ENCODE peak calls at places on chromosomes 7 and 10, in five cellular contexts. One of them, this sample, is unnamed.

GRCh38 chr7:17140421-17140820 is 158.0 kb upstream of the AHR start:
- DNase-seq in GM12878: no peak
- DNase-seq in H1: no peak
- DNase-seq in K562: no peak
- DNase-seq in SK-N-SH: no peak
- DNase-seq in this sample: no peak

GRCh38 chr7:8441106-8441590 is 7.7 kb downstream of the NXPH1 start:
- DNase-seq in SK-N-SH: no peak
- DNase-seq in K562: no peak
- DNase-seq in GM12878: no peak
- DNase-seq in H1: no peak
- DNase-seq in this sample: no peak

GRCh38 chr7:2102375-2102723 is 130.4 kb downstream of the MAD1L1 start:
- DNase-seq in H1: no peak
- DNase-seq in K562: no peak
- DNase-seq in SK-N-SH: no peak
- DNase-seq in GM12878: no peak
- DNase-seq in this sample: no peak

GRCh38 chr10:131678171-131678570 is 222.6 kb upstream of the PPP2R2D start:
- DNase-seq in GM12878: no peak
- DNase-seq in K562: no peak
- DNase-seq in H1: no peak
- DNase-seq in SK-N-SH: no peak
- DNase-seq in this sample: no peak

GRCh38 chr7:41732279-41733062 is 29.6 kb upstream of the INHBA start:
- DNase-seq in SK-N-SH: no peak
- DNase-seq in K562: no peak
- DNase-seq in H1: no peak
- DNase-seq in GM12878: no peak
- DNase-seq in this sample: no peak

GRCh38 chr7:112821345-112821744 is 31.2 kb upstream of the TMEM168 start:
- DNase-seq in GM12878: no peak
- DNase-seq in K562: no peak
- DNase-seq in H1: no peak
- DNase-seq in SK-N-SH: no peak
- DNase-seq in this sample: no peak

GRCh38 chr7:13420711-13421110 is 568.8 kb downstream of the ETV1 start:
- DNase-seq in H1: no peak
- DNase-seq in K562: no peak
- DNase-seq in GM12878: no peak
- DNase-seq in SK-N-SH: no peak
- DNase-seq in this sample: no peak

GRCh38 chr7:114481995-114482394 is 67.4 kb downstream of the FOXP2 start:
- DNase-seq in H1: no peak
- DNase-seq in K562: no peak
- DNase-seq in GM12878: no peak
- DNase-seq in SK-N-SH: no peak
- DNase-seq in this sample: no peak

GRCh38 chr7:96679886-96680285 is 29.8 kb downstream of the SEM1 start:
- DNase-seq in GM12878: no peak
- DNase-seq in K562: peak
- DNase-seq in SK-N-SH: no peak
- DNase-seq in H1: no peak
- DNase-seq in this sample: no peak

GRCh38 chr10:123142701-123143161 is 5.2 kb upstream of the HMX2 start:
- DNase-seq in SK-N-SH: no peak
- DNase-seq in K562: no peak
- DNase-seq in H1: no peak
- DNase-seq in GM12878: no peak
- DNase-seq in this sample: no peak

GRCh38 chr10:45001382-45002148 is 842 bp downstream of the ZNF22 start:
- DNase-seq in H1: no peak
- DNase-seq in GM12878: peak
- DNase-seq in K562: no peak
- DNase-seq in SK-N-SH: peak
- DNase-seq in this sample: no peak

GRCh38 chr7:154777023-154777422 is 225.9 kb downstream of the PAXIP1 start:
- DNase-seq in GM12878: no peak
- DNase-seq in SK-N-SH: peak
- DNase-seq in H1: no peak
- DNase-seq in K562: peak
- DNase-seq in this sample: no peak

GRCh38 chr7:154776350-154776749 is 226.6 kb downstream of the PAXIP1 start:
- DNase-seq in SK-N-SH: no peak
- DNase-seq in H1: no peak
- DNase-seq in GM12878: no peak
- DNase-seq in K562: no peak
- DNase-seq in this sample: no peak

GRCh38 chr7:154777908-154778307 is 225.0 kb downstream of the PAXIP1 start:
- DNase-seq in SK-N-SH: no peak
- DNase-seq in K562: no peak
- DNase-seq in H1: no peak
- DNase-seq in GM12878: no peak
- DNase-seq in this sample: no peak

GRCh38 chr7:154775681-154776080 is 227.2 kb downstream of the PAXIP1 start:
- DNase-seq in K562: no peak
- DNase-seq in SK-N-SH: no peak
- DNase-seq in H1: no peak
- DNase-seq in GM12878: no peak
- DNase-seq in this sample: no peak

GRCh38 chr7:154777489-154777888 is 225.4 kb downstream of the PAXIP1 start:
- DNase-seq in K562: no peak
- DNase-seq in H1: no peak
- DNase-seq in GM12878: no peak
- DNase-seq in SK-N-SH: no peak
- DNase-seq in this sample: no peak
- TF ChIP-seq GABPA in K562: no peak
- TF ChIP-seq GABPA in H1: no peak
- TF ChIP-seq GABPA in GM12878: no peak
- TF ChIP-seq GABPA in SK-N-SH: no peak
- TF ChIP-seq GABPA in this sample: no peak

GRCh38 chr7:25569765-25570164 is 341.5 kb upstream of the NPVF start:
- DNase-seq in K562: no peak
- DNase-seq in SK-N-SH: no peak
- DNase-seq in GM12878: no peak
- DNase-seq in H1: no peak
- DNase-seq in this sample: no peak
- TF ChIP-seq EP300 in K562: no peak
- TF ChIP-seq EP300 in SK-N-SH: no peak
- TF ChIP-seq EP300 in GM12878: no peak
- TF ChIP-seq EP300 in H1: no peak
- TF ChIP-seq EP300 in this sample: no peak

DNA sequence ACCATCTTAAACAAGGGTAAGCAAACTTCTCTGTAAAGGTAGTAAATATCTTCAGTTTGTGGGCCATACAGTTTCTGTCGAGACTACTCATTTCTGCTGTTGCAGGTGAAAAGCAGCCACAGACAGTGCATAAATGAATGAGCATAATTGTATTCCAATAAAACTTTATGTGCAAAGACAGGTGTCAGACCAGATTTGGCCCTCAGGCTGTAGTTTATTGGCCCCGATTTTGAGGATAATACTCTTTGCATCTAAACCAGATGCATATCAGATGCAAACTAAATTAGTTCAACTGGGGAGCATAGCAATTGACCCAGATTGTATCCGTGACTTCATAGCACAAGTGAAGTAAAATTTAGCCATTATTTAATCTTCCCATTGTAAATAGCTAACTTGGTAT is 70.0 kb downstream of the SNX10 start:
- DNase-seq in GM12878: no peak
- DNase-seq in K562: no peak
- DNase-seq in H1: no peak
- DNase-seq in SK-N-SH: no peak
- DNase-seq in this sample: no peak
- TF ChIP-seq GABPA in GM12878: no peak
- TF ChIP-seq GABPA in K562: no peak
- TF ChIP-seq GABPA in H1: no peak
- TF ChIP-seq GABPA in SK-N-SH: no peak
- TF ChIP-seq GABPA in this sample: no peak

DNA sequence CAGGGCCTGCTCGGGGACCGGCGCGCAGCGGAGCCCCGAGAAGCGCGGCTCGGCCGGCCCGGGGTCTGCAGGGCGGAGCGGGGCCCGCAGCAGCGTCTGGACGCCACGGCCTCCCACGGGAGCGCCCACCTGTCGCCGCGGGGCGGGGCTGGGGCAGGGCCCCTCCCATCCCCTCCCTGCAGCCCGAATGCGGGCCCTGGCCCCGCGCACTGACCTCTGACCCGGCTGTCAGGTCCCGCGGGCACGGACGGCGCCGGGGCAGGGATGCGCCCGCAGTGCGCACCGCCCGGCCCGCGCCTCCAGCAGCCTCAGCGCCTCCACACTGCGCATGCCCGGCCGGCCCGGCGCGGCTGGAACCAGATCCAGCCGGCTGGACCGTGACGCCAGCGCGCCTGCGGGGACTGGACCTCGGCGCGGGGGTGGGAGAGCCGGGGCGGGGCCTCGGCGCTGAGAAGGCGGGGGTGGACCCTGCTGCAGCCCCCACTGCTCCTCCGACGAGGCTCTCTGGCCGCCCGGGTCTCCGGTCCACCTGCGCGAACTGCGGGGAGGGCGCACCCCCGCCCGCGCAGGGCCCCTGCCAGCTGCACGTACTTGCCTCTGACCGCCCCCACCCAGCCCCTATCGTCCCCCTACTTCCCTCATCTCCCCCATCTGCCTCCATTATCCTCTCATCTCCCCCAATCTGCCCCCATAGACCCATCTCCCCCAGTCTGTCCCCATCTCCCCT is 16.1 kb upstream of the GPR146 start:
- DNase-seq in SK-N-SH: peak
- DNase-seq in GM12878: no peak
- DNase-seq in H1: peak
- DNase-seq in K562: peak
- DNase-seq in this sample: peak
- TF ChIP-seq EP300 in SK-N-SH: no peak
- TF ChIP-seq EP300 in GM12878: no peak
- TF ChIP-seq EP300 in H1: peak
- TF ChIP-seq EP300 in K562: no peak
- TF ChIP-seq EP300 in this sample: no peak

DNA sequence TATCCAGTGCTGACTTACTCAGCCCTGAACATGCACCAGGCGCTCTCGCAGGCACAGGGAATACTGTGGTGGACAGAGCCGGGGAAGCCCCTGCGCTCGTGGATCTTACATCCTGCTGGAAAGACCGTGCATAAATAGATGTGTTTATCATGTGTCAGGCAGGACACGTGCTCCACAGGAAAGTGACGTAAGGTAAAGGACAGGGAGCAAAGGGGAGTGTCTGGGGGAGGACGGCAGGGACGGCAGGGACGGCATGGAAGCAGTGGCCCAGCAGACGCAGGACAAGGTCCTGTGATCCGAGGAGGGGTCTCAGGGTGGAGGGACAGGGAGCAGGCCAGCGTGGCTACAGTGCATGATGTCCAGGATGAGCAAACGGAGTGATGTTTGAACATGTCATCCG is 410.5 kb downstream of the PAXIP1 start:
- DNase-seq in SK-N-SH: no peak
- DNase-seq in GM12878: no peak
- DNase-seq in K562: no peak
- DNase-seq in H1: no peak
- DNase-seq in this sample: no peak
- TF ChIP-seq GABPA in SK-N-SH: no peak
- TF ChIP-seq GABPA in GM12878: no peak
- TF ChIP-seq GABPA in K562: no peak
- TF ChIP-seq GABPA in H1: no peak
- TF ChIP-seq GABPA in this sample: no peak

DNA sequence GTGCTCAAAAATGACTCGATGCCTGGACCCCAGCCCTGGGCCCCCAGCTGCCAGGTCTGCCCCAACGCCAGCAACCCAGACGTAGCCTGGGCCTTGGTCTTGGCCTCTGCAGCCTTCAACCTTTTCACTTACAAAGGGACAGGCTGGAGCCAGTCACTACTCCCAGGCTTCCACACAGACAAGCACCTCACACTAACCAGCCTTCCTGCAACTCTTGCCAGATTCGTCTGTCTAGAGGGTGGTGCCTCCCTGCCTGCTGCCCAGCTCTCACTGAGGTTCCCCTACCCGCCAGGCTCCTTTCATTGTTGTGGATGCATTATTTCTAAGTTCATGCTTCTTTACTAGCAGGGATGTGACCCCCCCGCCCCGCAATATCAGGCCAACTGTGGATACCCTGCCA is 56.3 kb downstream of the NUDCD3 start:
- DNase-seq in H1: no peak
- DNase-seq in K562: no peak
- DNase-seq in GM12878: no peak
- DNase-seq in SK-N-SH: no peak
- DNase-seq in this sample: no peak
- TF ChIP-seq EP300 in H1: no peak
- TF ChIP-seq EP300 in K562: no peak
- TF ChIP-seq EP300 in GM12878: no peak
- TF ChIP-seq EP300 in SK-N-SH: no peak
- TF ChIP-seq EP300 in this sample: no peak

GRCh38 chr10:4246881-4247358 is 461.9 kb upstream of the KLF6 start:
- DNase-seq in K562: no peak
- DNase-seq in SK-N-SH: no peak
- DNase-seq in GM12878: no peak
- DNase-seq in H1: no peak
- DNase-seq in this sample: no peak
- TF ChIP-seq GABPA in K562: no peak
- TF ChIP-seq GABPA in SK-N-SH: no peak
- TF ChIP-seq GABPA in GM12878: no peak
- TF ChIP-seq GABPA in H1: no peak
- TF ChIP-seq GABPA in this sample: no peak

DNA sequence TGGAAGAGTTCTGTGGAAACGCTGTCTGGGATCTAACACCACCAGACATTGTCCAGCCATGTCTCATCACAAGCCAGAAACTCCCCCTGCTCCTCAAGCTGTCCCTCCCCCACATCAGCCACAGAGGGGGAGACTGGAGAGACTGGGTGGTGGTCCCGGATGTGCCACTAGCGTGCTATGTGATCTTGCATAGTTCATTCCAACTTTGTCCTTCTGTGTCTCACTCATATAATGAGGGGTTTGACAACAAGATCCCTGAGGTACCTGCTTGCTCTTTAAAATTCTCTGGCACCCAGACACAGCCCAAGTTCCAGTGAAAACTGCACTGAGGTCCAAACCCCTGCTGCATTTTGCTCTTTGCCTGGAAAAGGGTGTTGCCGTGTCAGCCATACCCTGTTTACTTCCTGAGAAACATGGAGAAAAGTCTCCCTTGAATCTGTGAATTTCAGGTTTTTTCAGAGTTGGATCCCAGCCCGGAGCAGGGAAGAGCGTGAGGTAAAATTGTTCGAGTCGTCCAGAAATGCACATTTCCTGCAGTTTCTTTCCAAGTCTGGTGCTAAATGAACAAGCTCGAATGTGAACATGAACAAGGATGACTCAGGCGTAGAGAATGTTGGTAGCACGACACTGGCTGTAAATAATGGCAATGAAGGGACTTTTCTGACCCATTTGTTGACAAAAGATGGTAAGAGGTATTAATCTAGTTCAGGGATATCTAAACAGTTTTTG is 156.6 kb downstream of the CCDC3 start:
- DNase-seq in SK-N-SH: peak
- DNase-seq in GM12878: no peak
- DNase-seq in K562: no peak
- DNase-seq in H1: no peak
- DNase-seq in this sample: peak
- TF ChIP-seq EP300 in SK-N-SH: no peak
- TF ChIP-seq EP300 in GM12878: no peak
- TF ChIP-seq EP300 in K562: no peak
- TF ChIP-seq EP300 in H1: no peak
- TF ChIP-seq EP300 in this sample: no peak

This sample was measured in HepG2.